ENCODE peak calls at places on chromosomes 7 and 10, in nine cellular contexts. S is hepatocyte, N is cardiac muscle cell, O is brain microvascular endothelial cell, A is stomach, G is heart right ventricle, W is neural progenitor cell, Q is OCI-LY7, C is left ventricle myocardium inferior. L is an unnamed sample. For H3K36me3, the result is how much of the 10 kb centered on the place peaks cover.

GRCh38 chr7:137146012-137146455 is 197.5 kb downstream of the PTN start:
- DNase-seq in S (no peak), N (no peak), O (peak), A (no peak), G (no peak), W (no peak), Q (no peak), C (no peak), L (no peak)

GRCh38 chr10:29239569-29240472 is 49.0 kb upstream of the LYZL1 start:
- DNase-seq in S (peak), N (peak), O (peak), A (no peak), G (no peak), W (peak), Q (peak), C (no peak), L (no peak)

GRCh38 chr7:30805081-30805691 is 34.0 kb downstream of the MINDY4 start:
- DNase-seq in S (no peak), N (no peak), O (no peak), A (no peak), G (no peak), W (no peak), Q (no peak), C (no peak), L (no peak)

GRCh38 chr10:93596539-93596938 is 4.5 kb downstream of the RBP4 start:
- DNase-seq in S (no peak), N (no peak), O (no peak), A (no peak), G (no peak), W (peak), Q (peak), C (no peak), L (no peak)

GRCh38 chr10:77357611-77358010 is 280.0 kb downstream of the KCNMA1 start:
- DNase-seq in S (no peak), N (no peak), O (no peak), A (no peak), G (no peak), W (no peak), Q (no peak), C (no peak), L (no peak)

GRCh38 chr10:72328045-72328828 is 26.5 kb downstream of the DNAJB12 start:
- DNase-seq in S (peak), N (peak), O (peak), A (peak), G (peak), W (peak), Q (peak), C (peak), L (peak)

GRCh38 chr7:6558837-6559236 is 7.6 kb upstream of the GRID2IP start:
- DNase-seq in S (peak), N (peak), O (peak), A (no peak), G (no peak), W (peak), Q (peak), C (no peak), L (no peak)

GRCh38 chr10:71582019-71582418 is 137.6 kb downstream of the C10orf105 start:
- DNase-seq in S (peak), N (peak), O (peak), A (no peak), G (peak), W (peak), Q (no peak), C (no peak), L (no peak)

GRCh38 chr10:11631890-11632587 is 20.6 kb upstream of the USP6NL start:
- DNase-seq in S (no peak), N (no peak), O (no peak), A (no peak), G (no peak), W (no peak), Q (peak), C (no peak), L (no peak)

GRCh38 chr10:114755537-114755936 is 66.0 kb upstream of the FHIP2A start:
- DNase-seq in S (no peak), N (no peak), O (no peak), A (no peak), G (no peak), W (no peak), Q (no peak), C (no peak), L (no peak)

GRCh38 chr7:97004931-97005763 is at the start of gene DLX6:
- DNase-seq in S (peak), N (peak), O (no peak), A (no peak), G (no peak), W (peak), Q (no peak), C (no peak), L (no peak)

GRCh38 chr10:48306870-48307531 is 524 bp downstream of the MAPK8 start:
- DNase-seq in S (peak), N (peak), O (peak), A (peak), G (peak), W (peak), Q (no peak), C (peak), L (peak)

GRCh38 chr10:68796609-68797008 is 30.7 kb upstream of the STOX1 start:
- DNase-seq in S (no peak), N (no peak), O (no peak), A (no peak), G (no peak), W (no peak), Q (no peak), C (no peak), L (no peak)

GRCh38 chr7:44380831-44381493 is 55.6 kb upstream of the CAMK2B start:
- DNase-seq in S (no peak), N (no peak), O (no peak), A (peak), G (no peak), W (no peak), Q (no peak), C (no peak), L (peak)

GRCh38 chr7:143410523-143411004 is 1.9 kb upstream of the EPHA1 start:
- DNase-seq in S (no peak), N (no peak), O (no peak), A (no peak), G (no peak), W (no peak), Q (no peak), C (no peak), L (no peak)

GRCh38 chr10:70146489-70147488 is at the start of gene TYSND1:
- DNase-seq in S (peak), N (peak), O (peak), A (peak), G (peak), W (peak), Q (peak), C (peak), L (peak)

GRCh38 chr7:70698219-70698832 is 433.6 kb upstream of the GALNT17 start:
- DNase-seq in S (peak), N (peak), O (peak), A (no peak), G (peak), W (peak), Q (peak), C (no peak), L (no peak)

GRCh38 chr10:16975188-16975587 is 154.4 kb downstream of the CUBN start:
- DNase-seq in S (no peak), N (no peak), O (no peak), A (no peak), G (no peak), W (no peak), Q (no peak), C (no peak), L (no peak)

DNA sequence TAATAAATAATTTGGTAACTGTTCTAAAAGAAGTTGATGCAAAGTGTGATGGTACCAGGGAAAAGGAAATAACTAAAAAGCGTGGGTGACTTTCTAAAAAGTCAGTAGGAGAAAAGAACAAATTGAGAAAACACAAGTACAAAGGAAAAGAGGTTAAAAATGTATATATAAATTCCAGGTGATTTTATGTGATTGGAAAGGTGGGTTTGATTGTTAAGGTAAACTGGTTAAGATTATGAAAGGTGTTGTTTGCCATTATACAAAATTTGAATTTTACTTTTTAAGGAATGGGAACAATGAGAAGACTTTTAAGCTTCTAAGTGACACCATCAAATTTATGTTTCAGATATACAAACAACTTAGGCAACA is 872 bp upstream of the NDUFA5 start:
- DNase-seq in S (no peak), N (no peak), O (no peak), A (no peak), G (no peak), W (no peak), Q (no peak), C (no peak), L (no peak)
- H3K4me3 ChIP-seq in S (no peak), N (no peak), O (peak), A (peak), G (peak), W (peak), Q (peak), C (peak), L (peak)

DNA sequence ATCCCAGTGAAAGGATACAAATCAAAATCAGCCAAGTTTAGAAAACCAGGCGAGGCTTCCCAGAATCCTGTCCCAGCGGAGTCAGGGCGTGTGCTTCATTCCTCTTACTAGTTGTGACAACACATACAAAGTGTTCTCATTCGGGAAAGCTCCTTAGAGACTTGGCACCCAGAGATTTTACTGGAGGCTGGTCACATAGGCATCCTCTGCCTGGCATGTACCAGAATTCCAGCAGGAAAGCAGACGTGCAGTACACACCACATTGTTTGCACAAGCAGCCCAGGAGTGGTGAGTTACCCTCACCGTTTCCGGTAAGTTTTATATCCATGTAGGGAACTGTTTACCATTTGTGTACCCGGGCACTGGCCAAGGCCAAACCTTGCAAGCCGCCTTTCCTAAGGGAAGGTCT is 34.9 kb downstream of the MMRN2 start:
- DNase-seq in S (no peak), N (no peak), O (no peak), A (no peak), G (no peak), W (no peak), Q (no peak), C (no peak), L (peak)
- H3K36me3 ChIP-seq in S (under half), N (half or more), O (under half), A (half or more), G (half or more), W (under half), Q (under half), C (half or more), L (half or more)

GRCh38 chr10:91514025-91514424 is 103.9 kb downstream of the HECTD2 start:
- DNase-seq in S (no peak), N (no peak), O (no peak), A (no peak), G (no peak), W (no peak), Q (no peak), C (no peak), L (no peak)
- H3K27ac ChIP-seq in S (no peak), N (no peak), O (no peak), A (no peak), G (no peak), W (no peak), Q (no peak), C (no peak), L (no peak)

GRCh38 chr10:30769361-30769760 is 139.8 kb upstream of the LYZL2 start:
- DNase-seq in S (no peak), N (no peak), O (no peak), A (no peak), G (no peak), W (no peak), Q (no peak), C (no peak), L (no peak)

GRCh38 chr10:30774281-30774680 is 144.7 kb upstream of the LYZL2 start:
- DNase-seq in S (no peak), N (no peak), O (no peak), A (no peak), G (no peak), W (no peak), Q (no peak), C (no peak), L (no peak)

GRCh38 chr10:30770816-30771215 is 141.3 kb upstream of the LYZL2 start:
- DNase-seq in S (no peak), N (no peak), O (no peak), A (no peak), G (no peak), W (no peak), Q (no peak), C (no peak), L (no peak)

GRCh38 chr10:30773501-30773900 is 143.9 kb upstream of the LYZL2 start:
- DNase-seq in S (no peak), N (no peak), O (no peak), A (no peak), G (no peak), W (no peak), Q (no peak), C (no peak), L (no peak)

DNA sequence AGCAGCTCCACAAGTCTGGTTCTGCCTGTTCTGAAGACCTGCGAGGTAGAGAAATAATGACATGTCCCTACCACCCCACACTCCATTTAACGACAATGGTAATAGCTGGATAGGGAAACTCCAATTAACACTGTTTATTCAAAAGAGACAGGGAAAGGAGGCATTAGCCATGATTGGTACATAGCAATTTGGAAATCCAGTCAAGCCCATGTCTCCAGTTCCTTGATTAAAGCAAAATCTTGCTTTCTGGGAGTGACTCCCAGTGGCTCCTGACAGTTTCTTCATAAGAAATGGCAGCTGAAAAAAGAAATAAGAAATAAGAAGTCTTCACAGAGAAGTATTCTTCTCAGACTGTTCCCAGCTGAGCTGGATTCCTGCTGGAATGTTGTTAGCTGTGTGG is 140.7 kb upstream of the LYZL2 start:
- DNase-seq in S (no peak), N (no peak), O (no peak), A (no peak), G (no peak), W (no peak), Q (no peak), C (no peak), L (no peak)
- H3K4me3 ChIP-seq in S (no peak), N (no peak), O (no peak), A (no peak), G (no peak), W (no peak), Q (no peak), C (no peak), L (no peak)

GRCh38 chr7:72362246-72362645 is 49.9 kb downstream of the CALN1 start:
- DNase-seq in S (no peak), N (no peak), O (no peak), A (no peak), G (no peak), W (no peak), Q (no peak), C (no peak), L (no peak)
- H3K36me3 ChIP-seq in S (under half), N (under half), O (under half), A (under half), G (under half), W (under half), Q (under half), C (under half), L (under half)

GRCh38 chr10:100981178-100981710 is 6.1 kb downstream of the MRPL43 start:
- DNase-seq in S (no peak), N (no peak), O (no peak), A (no peak), G (no peak), W (no peak), Q (no peak), C (no peak), L (no peak)

GRCh38 chr10:100978896-100979185 is 8.5 kb downstream of the MRPL43 start:
- DNase-seq in S (no peak), N (no peak), O (no peak), A (no peak), G (no peak), W (no peak), Q (no peak), C (no peak), L (no peak)

GRCh38 chr10:100980327-100981110 is 6.8 kb downstream of the MRPL43 start:
- DNase-seq in S (no peak), N (no peak), O (no peak), A (peak), G (no peak), W (no peak), Q (no peak), C (no peak), L (no peak)

GRCh38 chr10:100978121-100978895 is 9.0 kb downstream of the MRPL43 start:
- DNase-seq in S (no peak), N (no peak), O (no peak), A (no peak), G (no peak), W (no peak), Q (no peak), C (no peak), L (no peak)

DNA sequence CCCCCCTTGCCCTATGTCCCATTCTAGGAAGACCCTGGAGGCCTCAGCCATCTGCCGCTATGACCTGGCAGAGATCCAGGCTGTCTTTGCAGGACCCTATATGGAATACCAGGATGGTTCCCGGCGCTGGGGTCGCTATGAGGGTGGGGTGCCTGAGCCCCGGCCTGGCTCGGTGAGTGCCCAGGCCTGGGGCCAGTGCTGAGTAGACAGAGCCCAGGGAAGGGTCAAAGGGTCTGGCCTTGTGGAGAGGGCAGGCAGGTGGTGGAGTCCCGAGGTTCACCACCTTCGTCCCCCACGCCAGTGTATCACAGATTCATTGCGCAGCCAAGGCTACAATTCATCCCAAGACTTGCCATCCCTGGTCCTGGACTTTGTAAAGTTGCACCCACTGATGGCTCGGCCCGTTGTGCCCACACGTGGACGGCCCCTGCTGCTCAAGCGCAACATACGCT is 7.5 kb downstream of the MRPL43 start:
- DNase-seq in S (no peak), N (no peak), O (no peak), A (peak), G (no peak), W (no peak), Q (no peak), C (no peak), L (no peak)
- H3K27ac ChIP-seq in S (no peak), N (no peak), O (no peak), A (no peak), G (no peak), W (no peak), Q (no peak), C (no peak), L (no peak)

GRCh38 chr7:1678571-1679325 is 8.7 kb downstream of the ELFN1 start:
- DNase-seq in S (no peak), N (no peak), O (no peak), A (peak), G (no peak), W (no peak), Q (no peak), C (no peak), L (peak)
- H3K4me3 ChIP-seq in S (no peak), N (no peak), O (no peak), A (no peak), G (no peak), W (no peak), Q (no peak), C (no peak), L (no peak)

GRCh38 chr7:844514-844913 is 12.2 kb downstream of the SUN1 start:
- DNase-seq in S (no peak), N (no peak), O (no peak), A (no peak), G (no peak), W (no peak), Q (no peak), C (no peak), L (no peak)
- H3K36me3 ChIP-seq in S (under half), N (under half), O (under half), A (half or more), G (half or more), W (under half), Q (half or more), C (half or more), L (half or more)

DNA sequence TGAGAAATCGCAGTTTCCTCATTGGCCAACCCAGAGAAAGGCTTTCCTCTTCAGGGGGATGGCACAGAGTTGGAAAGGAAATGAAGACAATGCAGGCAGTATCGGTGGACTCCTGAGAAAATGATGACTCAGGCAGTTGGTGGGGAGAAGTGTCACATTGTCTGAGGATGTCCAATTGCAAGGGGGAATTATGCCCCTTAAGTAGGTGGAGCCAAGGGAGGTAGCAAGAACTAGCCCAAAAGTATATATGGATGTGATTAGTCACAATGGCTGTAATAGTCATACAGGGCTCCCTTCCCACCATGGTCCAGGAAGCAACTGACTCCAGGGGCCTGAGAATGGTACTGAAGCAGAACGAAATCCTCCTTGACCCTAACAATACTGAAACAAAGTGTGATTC is 58.3 kb upstream of the EGFR start:
- DNase-seq in S (no peak), N (no peak), O (peak), A (no peak), G (no peak), W (no peak), Q (no peak), C (no peak), L (no peak)
- H3K27ac ChIP-seq in S (no peak), N (no peak), O (no peak), A (no peak), G (no peak), W (no peak), Q (no peak), C (no peak), L (no peak)

GRCh38 chr7:192701-193536 is 548 bp downstream of the FAM20C start:
- DNase-seq in S (peak), N (peak), O (no peak), A (peak), G (no peak), W (peak), Q (no peak), C (no peak), L (no peak)
- H3K4me3 ChIP-seq in S (peak), N (peak), O (peak), A (peak), G (peak), W (peak), Q (no peak), C (peak), L (peak)

L was measured in tibial artery.